ENCODE peak calls at places on chromosomes 5 and 9, in six cellular contexts. A, G, Q, B, R and O are unnamed samples.

GRCh38 chr9:123111977-123112869 is 78.8 kb downstream of the GPR21 start:
- DNase-seq in A (no peak), G (no peak), R (no peak), B (no peak), Q (no peak), O (no peak)

GRCh38 chr9:133521122-133522072 is 3.4 kb downstream of the MYMK start:
- DNase-seq in A (no peak), G (no peak), B (peak; percentile 56), Q (no peak), R (peak; percentile 90), O (no peak)

GRCh38 chr5:132681476-132681831 is 7.7 kb downstream of the IL4 start:
- DNase-seq in A (no peak), B (no peak), R (no peak), G (no peak), Q (no peak), O (no peak)

GRCh38 chr5:81182396-81183390 is 50.4 kb upstream of the CKMT2 start:
- DNase-seq in R (no peak), B (no peak), A (no peak), Q (no peak), G (no peak), O (no peak)

GRCh38 chr5:67623078-67623477 is 426.5 kb upstream of the CD180 start:
- DNase-seq in Q (no peak), R (no peak), B (no peak), A (no peak), G (no peak), O (no peak)

GRCh38 chr9:89177401-89178161 is 1.0 kb downstream of the SHC3 start:
- DNase-seq in A (no peak), R (no peak), B (peak; percentile 71), G (no peak), Q (no peak), O (peak; percentile 68)

GRCh38 chr5:38468202-38468656 is 88.2 kb downstream of the LIFR start:
- DNase-seq in R (no peak), A (peak; percentile 88), Q (peak; percentile 58), G (no peak), B (peak; percentile 98), O (no peak)

GRCh38 chr5:55173696-55174101 is 722 bp upstream of the CDC20B start:
- DNase-seq in G (no peak), A (no peak), Q (no peak), R (no peak), B (peak; percentile 45), O (no peak)

GRCh38 chr9:36793277-36793676 is 220.6 kb downstream of the MELK start:
- DNase-seq in Q (no peak), A (no peak), R (no peak), B (no peak), G (no peak), O (no peak)

GRCh38 chr5:175742290-175742994 is 84.6 kb downstream of the HRH2 start:
- DNase-seq in G (no peak), Q (no peak), R (no peak), B (no peak), A (no peak), O (no peak)

GRCh38 chr9:131616983-131617604 is 71.8 kb downstream of the PRRT1B start:
- DNase-seq in R (no peak), A (no peak), Q (no peak), G (no peak), B (no peak), O (no peak)

GRCh38 chr5:150992705-150993104 is 27.7 kb upstream of the GPX3 start:
- DNase-seq in Q (no peak), R (no peak), A (peak; percentile 41), G (no peak), B (no peak), O (no peak)

GRCh38 chr9:110088099-110088498 is 119.9 kb downstream of the C9orf152 start:
- DNase-seq in G (no peak), R (no peak), B (no peak), Q (no peak), A (no peak), O (no peak)

GRCh38 chr9:125189011-125189360 is 617 bp downstream of the PPP6C start:
- DNase-seq in G (peak; percentile 65), R (no peak), A (no peak), B (peak; percentile 80), Q (no peak), O (peak; percentile 76)

GRCh38 chr9:73265876-73266275 is 114.2 kb downstream of the ANXA1 start:
- DNase-seq in A (no peak), Q (no peak), G (no peak), B (no peak), R (no peak), O (no peak)

GRCh38 chr5:151781201-151781600 is 9.4 kb downstream of the G3BP1 start:
- DNase-seq in B (no peak), G (no peak), R (no peak), A (no peak), Q (no peak), O (no peak)

GRCh38 chr9:17532461-17532860 is 46.4 kb upstream of the SH3GL2 start:
- DNase-seq in Q (no peak), G (no peak), B (no peak), A (no peak), R (no peak), O (no peak)

GRCh38 chr9:17531642-17532254 is 47.1 kb upstream of the SH3GL2 start:
- DNase-seq in A (no peak), Q (no peak), R (no peak), G (no peak), B (peak; percentile 35), O (no peak)

GRCh38 chr9:17528859-17529258 is 50.0 kb upstream of the SH3GL2 start:
- DNase-seq in G (no peak), Q (no peak), B (no peak), R (no peak), A (no peak), O (no peak)
- TF ChIP-seq CTCF in G (peak; percentile 17), Q (no peak), B (peak; percentile 36), R (peak; percentile 39), A (no peak), O (peak; percentile 30)

GRCh38 chr5:135009736-135010501 is 24.1 kb downstream of the PITX1 start:
- DNase-seq in G (no peak), Q (no peak), R (no peak), A (peak; percentile 45), B (peak; percentile 44), O (peak; percentile 52)

GRCh38 chr5:135012033-135012588 is 21.9 kb downstream of the PITX1 start:
- DNase-seq in R (no peak), Q (no peak), B (peak; percentile 75), G (peak; percentile 16), A (peak; percentile 43), O (peak; percentile 30)

GRCh38 chr5:135012951-135013391 is 21.1 kb downstream of the PITX1 start:
- DNase-seq in B (peak; percentile 66), R (no peak), Q (no peak), G (peak; percentile 20), A (peak; percentile 70), O (peak; percentile 41)

GRCh38 chr5:135010502-135011354 is 23.3 kb downstream of the PITX1 start:
- DNase-seq in R (no peak), Q (no peak), G (no peak), A (peak; percentile 53), B (peak; percentile 84), O (peak; percentile 10)

GRCh38 chr5:135011355-135012032 is 22.5 kb downstream of the PITX1 start:
- DNase-seq in G (peak; percentile 14), R (peak; percentile 36), Q (no peak), A (peak; percentile 36), B (peak; percentile 79), O (peak; percentile 40)
- TF ChIP-seq CTCF in G (no peak), R (no peak), Q (no peak), A (no peak), B (no peak), O (no peak)

GRCh38 chr9:68949271-68950000 is 64.5 kb downstream of the PRKACG start:
- DNase-seq in Q (no peak), B (no peak), A (no peak), R (no peak), G (no peak), O (no peak)
- TF ChIP-seq CTCF in Q (no peak), B (peak; percentile 38), A (no peak), R (no peak), G (no peak), O (peak; percentile 11)

GRCh38 chr9:92507005-92507404 is 24.7 kb upstream of the ASPN start:
- DNase-seq in Q (no peak), A (no peak), R (no peak), G (no peak), B (peak; percentile 58), O (no peak)
- TF ChIP-seq CTCF in Q (no peak), A (no peak), R (no peak), G (no peak), B (peak; percentile 6), O (no peak)